ENCODE peak calls at places on chromosomes 16 and 17, in six cellular contexts. V is cardiac muscle cell; T is CD4-positive, alpha-beta memory T cell; X is tibial nerve; Y is CD8-positive, alpha-beta memory T cell; G is IMR-90. L is an unnamed sample.

GRCh38 chr16:55976815-55977214 is 101.6 kb upstream of the CES5A start:
- DNase-seq in V (no peak), T (no peak), Y (no peak), X (no peak), G (no peak), L (no peak)

GRCh38 chr17:1109606-1110523 is 69.9 kb downstream of the ABR start:
- DNase-seq in Y (no peak), V (peak; percentile 61), X (no peak), T (no peak), G (no peak), L (peak; percentile 63)

GRCh38 chr16:57720142-57720575 is 15.4 kb upstream of the KATNB1 start:
- DNase-seq in T (peak; percentile 28), X (no peak), Y (peak; percentile 8), G (peak; percentile 50), V (peak; percentile 70), L (peak; percentile 60)

GRCh38 chr17:68143425-68143824 is 104.4 kb upstream of the AMZ2 start:
- DNase-seq in Y (no peak), T (no peak), G (no peak), V (no peak), X (no peak), L (peak; percentile 22)

GRCh38 chr16:62035115-62036092 is 834 bp downstream of the CDH8 start:
- DNase-seq in X (no peak), V (peak; percentile 79), T (no peak), Y (no peak), G (no peak), L (peak; percentile 56)

GRCh38 chr17:29712677-29713076 is 90.0 kb upstream of the CORO6 start:
- DNase-seq in Y (no peak), X (no peak), T (no peak), V (no peak), G (no peak), L (no peak)

GRCh38 chr16:85641776-85642176 is 28.7 kb downstream of the GSE1 start:
- DNase-seq in Y (no peak), V (no peak), T (no peak), G (no peak), X (no peak), L (no peak)

GRCh38 chr17:7351665-7352558 is at the start of gene KCTD11:
- DNase-seq in X (peak; percentile 88), G (peak; percentile 88), V (peak; percentile 94), T (peak; percentile 64), Y (peak; percentile 80), L (peak; percentile 89)

GRCh38 chr16:17828012-17828411 is 357.3 kb upstream of the XYLT1 start:
- DNase-seq in G (peak; percentile 90), X (no peak), Y (no peak), V (no peak), T (no peak), L (no peak)

GRCh38 chr16:9437115-9437514 is 345.7 kb downstream of the HAPSTR1 start:
- DNase-seq in V (no peak), T (no peak), Y (no peak), G (no peak), X (no peak), L (no peak)

GRCh38 chr17:27542841-27543463 is 86.7 kb downstream of the KSR1 start:
- DNase-seq in X (no peak), G (no peak), T (no peak), V (no peak), Y (no peak), L (no peak)

GRCh38 chr17:40062347-40063033 is at the start of gene THRA:
- DNase-seq in X (peak; percentile 55), G (peak; percentile 23), T (peak; percentile 73), Y (peak; percentile 70), V (peak; percentile 85), L (no peak)

GRCh38 chr16:50402298-50402895 is 33.6 kb upstream of the BRD7 start:
- DNase-seq in Y (no peak), T (no peak), V (no peak), G (no peak), X (no peak), L (no peak)

GRCh38 chr17:301681-302299 is 50.8 kb downstream of the RPH3AL start:
- DNase-seq in G (no peak), V (no peak), Y (no peak), T (no peak), X (peak; percentile 36), L (no peak)

GRCh38 chr17:41634639-41635038 is 10.3 kb upstream of the KRT17 start:
- DNase-seq in X (no peak), Y (no peak), T (no peak), G (no peak), V (no peak), L (no peak)

GRCh38 chr17:57142925-57143324 is 57.9 kb downstream of the AKAP1 start:
- DNase-seq in T (no peak), X (no peak), Y (no peak), G (no peak), V (no peak), L (no peak)

GRCh38 chr16:12611006-12611477 is 192.6 kb downstream of the CPPED1 start:
- DNase-seq in G (no peak), T (no peak), X (no peak), V (no peak), Y (no peak), L (no peak)

GRCh38 chr16:51994597-51994996 is 552.3 kb downstream of the TOX3 start:
- DNase-seq in V (peak; percentile 51), T (no peak), X (no peak), G (no peak), Y (no peak), L (no peak)

GRCh38 chr16:11612110-11612981 is 25.6 kb upstream of the LITAF start:
- DNase-seq in G (no peak), V (no peak), Y (no peak), T (no peak), X (no peak), L (no peak)

GRCh38 chr17:80082403-80083135 is 18.8 kb upstream of the GAA start:
- DNase-seq in X (peak; percentile 60), Y (peak; percentile 17), V (peak; percentile 78), T (peak; percentile 50), G (peak; percentile 78), L (peak; percentile 86)

GRCh38 chr16:73170587-73170986 is 122.7 kb upstream of the ZFHX3 start:
- DNase-seq in G (no peak), T (no peak), Y (no peak), X (no peak), V (no peak), L (no peak)

GRCh38 chr17:44219126-44219635 is 294 bp downstream of the UBTF start:
- DNase-seq in V (no peak), T (peak; percentile 84), G (peak; percentile 65), Y (peak; percentile 59), X (peak; percentile 31), L (peak; percentile 75)

DNA sequence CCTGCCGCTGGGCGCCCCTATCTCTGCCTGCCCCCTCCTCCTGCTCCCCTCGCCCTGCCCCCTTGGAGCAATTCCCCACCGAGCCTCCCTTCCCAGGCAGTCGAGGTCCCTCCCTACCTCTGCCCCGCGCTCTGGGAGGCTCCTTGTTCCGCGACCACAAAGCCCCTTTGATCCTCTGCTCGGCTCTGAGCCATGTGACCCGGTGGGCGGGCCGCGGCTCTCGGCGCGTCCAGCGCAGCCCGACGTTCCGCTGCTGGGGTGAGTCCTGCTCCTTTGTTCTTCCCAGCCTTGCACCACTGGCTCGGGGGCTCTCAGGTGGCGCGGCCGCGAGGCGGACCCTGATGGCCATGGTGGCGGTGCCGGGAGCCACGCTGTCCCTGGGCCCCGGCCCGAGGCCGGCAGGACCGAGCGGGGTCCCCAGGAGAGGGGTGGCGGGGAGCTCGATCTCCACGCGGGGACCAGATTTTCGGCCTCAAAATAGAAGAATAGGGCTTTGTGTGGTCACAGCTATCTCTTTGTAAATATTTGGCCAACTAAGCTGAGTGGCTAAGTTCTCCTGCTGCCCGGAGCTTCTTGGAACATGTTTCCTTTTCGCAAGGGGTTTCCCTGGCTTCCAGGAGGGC is 310.6 kb downstream of the SEC14L1 start:
- DNase-seq in V (peak; percentile 92), X (peak; percentile 63), T (peak; percentile 72), G (peak; percentile 69), Y (peak; percentile 60), L (peak; percentile 71)
- H3K4me1 ChIP-seq in V (peaks cover 55% of the 10 kb centered on the region), X (peaks cover 85% of the 10 kb centered on the region), T (peaks cover 61% of the 10 kb centered on the region), G (peaks cover 63% of the 10 kb centered on the region), Y (peaks cover 57% of the 10 kb centered on the region), L (peaks cover 29% of the 10 kb centered on the region)

GRCh38 chr17:82278308-82278707 is 4.8 kb upstream of the CSNK1D start:
- DNase-seq in X (no peak), Y (no peak), T (no peak), V (no peak), G (no peak), L (no peak)

GRCh38 chr17:82277851-82278250 is 4.4 kb upstream of the CSNK1D start:
- DNase-seq in V (no peak), T (no peak), X (no peak), G (no peak), Y (no peak), L (no peak)

GRCh38 chr17:82275326-82275725 is 1.8 kb upstream of the CSNK1D start:
- DNase-seq in G (no peak), V (no peak), X (no peak), T (no peak), Y (no peak), L (no peak)

GRCh38 chr17:82278786-82279379 is 5.4 kb upstream of the CSNK1D start:
- DNase-seq in T (no peak), X (no peak), Y (no peak), G (no peak), V (no peak), L (no peak)

DNA sequence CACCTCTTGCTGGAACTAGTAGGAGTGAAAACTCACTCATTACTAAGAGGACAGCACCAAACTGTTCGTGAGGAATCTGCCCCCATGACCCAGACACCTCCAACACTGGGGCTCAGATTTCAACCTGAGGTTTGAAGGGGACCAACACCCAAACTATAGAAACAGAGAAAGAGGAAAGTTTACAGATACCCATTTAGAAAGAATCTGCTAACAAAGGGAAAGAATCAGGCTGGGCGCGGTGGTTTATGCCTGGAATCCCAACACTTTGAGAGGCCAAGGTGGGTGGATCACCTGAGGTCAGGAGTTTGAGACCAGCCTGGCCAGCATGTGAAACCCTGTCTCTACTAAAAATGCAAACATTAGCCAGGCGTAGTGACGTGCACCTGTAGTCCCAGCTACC is 3.5 kb upstream of the CSNK1D start:
- DNase-seq in T (no peak), G (no peak), V (no peak), X (no peak), Y (no peak), L (no peak)
- H3K4me1 ChIP-seq in T (peaks cover 29% of the 10 kb centered on the region), G (peaks cover 8% of the 10 kb centered on the region), V (peaks cover 4% of the 10 kb centered on the region), X (peaks cover 10% of the 10 kb centered on the region), Y (peaks cover 22% of the 10 kb centered on the region), L (peaks cover 21% of the 10 kb centered on the region)

GRCh38 chr16:4902038-4902437 is 34.9 kb downstream of the PPL start:
- DNase-seq in T (no peak), X (no peak), Y (no peak), G (no peak), V (no peak), L (no peak)
- H3K4me1 ChIP-seq in T (no peaks in the 10 kb centered on the region), X (no peaks in the 10 kb centered on the region), Y (no peaks in the 10 kb centered on the region), G (no peaks in the 10 kb centered on the region), V (no peaks in the 10 kb centered on the region), L (no peaks in the 10 kb centered on the region)

GRCh38 chr16:29757950-29758466 is 12.2 kb upstream of the C16orf54 start:
- DNase-seq in V (no peak), T (no peak), G (peak; percentile 77), X (no peak), Y (no peak), L (no peak)

GRCh38 chr16:29756654-29757053 is 10.9 kb upstream of the C16orf54 start:
- DNase-seq in X (no peak), Y (no peak), G (peak; percentile 6), T (peak; percentile 4), V (peak; percentile 2), L (no peak)

GRCh38 chr16:29748077-29748759 is 2.4 kb upstream of the C16orf54 start:
- DNase-seq in X (no peak), V (no peak), T (no peak), G (no peak), Y (no peak), L (no peak)

GRCh38 chr16:29753516-29753915 is 7.7 kb upstream of the C16orf54 start:
- DNase-seq in V (no peak), Y (no peak), G (no peak), X (no peak), T (no peak), L (no peak)
- H3K4me1 ChIP-seq in V (no peaks in the 10 kb centered on the region), Y (peaks cover 29% of the 10 kb centered on the region), G (no peaks in the 10 kb centered on the region), X (no peaks in the 10 kb centered on the region), T (peaks cover 36% of the 10 kb centered on the region), L (no peaks in the 10 kb centered on the region)